ENCODE peak calls at places on chromosomes 6 and 20, in nine cellular contexts. A is upper lobe of right lung; I is stromal cell of bone marrow; M is stimulated activated CD8-positive, alpha-beta memory T cell treated with anti-CD3 and anti-CD28 coated beads, Interleukin-15, amount 100 ng/mL, for 24 hours; C is DMS153; G is AG20443; J is central memory CD4-positive, alpha-beta T cell; K is progenitor cell of endocrine pancreas; L is iris pigment epithelial cell. F is an unnamed sample.

GRCh38 chr6:145673504-145673903 is 61.8 kb downstream of the EPM2A start:
- DNase-seq in A (no peak), I (no peak), M (no peak), C (no peak), G (no peak), J (no peak), K (no peak), L (no peak), F (no peak)

GRCh38 chr6:105058316-105058715 is 101.4 kb downstream of the LIN28B start:
- DNase-seq in A (no peak), I (no peak), M (no peak), C (no peak), G (no peak), J (no peak), K (no peak), L (no peak), F (no peak)

GRCh38 chr6:53258076-53258773 is 90.5 kb downstream of the ELOVL5 start:
- DNase-seq in A (no peak), I (no peak), M (no peak), C (no peak), G (no peak), J (no peak), K (no peak), L (no peak), F (no peak)

GRCh38 chr20:31671324-31671723 is 33.6 kb downstream of the COX4I2 start:
- DNase-seq in A (no peak), I (no peak), M (no peak), C (no peak), G (no peak), J (no peak), K (no peak), L (no peak), F (no peak)

GRCh38 chr6:144395014-144395413 is 109.9 kb downstream of the UTRN start:
- DNase-seq in A (no peak), I (no peak), M (no peak), C (no peak), G (peak), J (no peak), K (no peak), L (peak), F (no peak)

GRCh38 chr20:54151511-54152226 is 22.1 kb downstream of the CYP24A1 start:
- DNase-seq in A (no peak), I (no peak), M (no peak), C (no peak), G (no peak), J (no peak), K (no peak), L (no peak), F (no peak)

GRCh38 chr6:44571510-44571909 is 184.0 kb downstream of the CDC5L start:
- DNase-seq in A (no peak), I (no peak), M (no peak), C (no peak), G (no peak), J (no peak), K (no peak), L (no peak), F (no peak)

GRCh38 chr6:33672808-33673207 is 38.7 kb downstream of the UQCC2 start:
- DNase-seq in A (no peak), I (peak), M (no peak), C (no peak), G (peak), J (no peak), K (no peak), L (peak), F (no peak)

GRCh38 chr6:34412643-34413214 is 13.1 kb downstream of the RPS10 start:
- DNase-seq in A (no peak), I (no peak), M (no peak), C (no peak), G (no peak), J (no peak), K (no peak), L (peak), F (no peak)

GRCh38 chr6:16438677-16439615 is 200.6 kb downstream of the GMPR start:
- DNase-seq in A (no peak), I (peak), M (no peak), C (no peak), G (peak), J (no peak), K (no peak), L (peak), F (no peak)

GRCh38 chr20:61332016-61332975 is 80.2 kb downstream of the CDH4 start:
- DNase-seq in A (no peak), I (no peak), M (no peak), C (no peak), G (no peak), J (no peak), K (no peak), L (no peak), F (no peak)

GRCh38 chr6:153150767-153151440 is 19.8 kb upstream of the RGS17 start:
- DNase-seq in A (no peak), I (no peak), M (no peak), C (peak), G (no peak), J (no peak), K (no peak), L (no peak), F (peak)

GRCh38 chr6:132365319-132365907 is 35.9 kb downstream of the MOXD1 start:
- DNase-seq in A (no peak), I (no peak), M (no peak), C (no peak), G (peak), J (no peak), K (no peak), L (peak), F (no peak)

GRCh38 chr6:2378891-2379652 is 133.7 kb upstream of the GMDS start:
- DNase-seq in A (no peak), I (peak), M (no peak), C (no peak), G (peak), J (no peak), K (no peak), L (peak), F (no peak)

GRCh38 chr6:139713911-139714527 is 339.6 kb upstream of the CITED2 start:
- DNase-seq in A (no peak), I (no peak), M (no peak), C (no peak), G (no peak), J (no peak), K (no peak), L (no peak), F (no peak)

GRCh38 chr6:29665942-29666825 is 9.3 kb downstream of the MOG start:
- DNase-seq in A (no peak), I (no peak), M (no peak), C (no peak), G (no peak), J (no peak), K (no peak), L (no peak), F (no peak)

GRCh38 chr6:27138837-27139752 is 108.4 kb upstream of the PRSS16 start:
- DNase-seq in A (peak), I (peak), M (no peak), C (no peak), G (peak), J (peak), K (no peak), L (peak), F (no peak)

GRCh38 chr6:26183581-26184408 is 96.6 kb downstream of the HFE start:
- DNase-seq in A (peak), I (peak), M (no peak), C (no peak), G (peak), J (peak), K (no peak), L (peak), F (no peak)

GRCh38 chr6:16633465-16633864 is 127.8 kb downstream of the ATXN1 start:
- DNase-seq in A (no peak), I (no peak), M (no peak), C (no peak), G (no peak), J (no peak), K (no peak), L (no peak), F (no peak)

GRCh38 chr6:117194978-117195377 is 70.4 kb upstream of the VGLL2 start:
- DNase-seq in A (no peak), I (no peak), M (no peak), C (no peak), G (no peak), J (no peak), K (no peak), L (no peak), F (no peak)

GRCh38 chr20:46261456-46262253 is 46.6 kb downstream of the CDH22 start:
- DNase-seq in A (no peak), I (no peak), M (no peak), C (no peak), G (no peak), J (no peak), K (no peak), L (no peak), F (no peak)

GRCh38 chr6:46220351-46221220 is 49.8 kb upstream of the ENPP5 start:
- DNase-seq in A (no peak), I (no peak), M (no peak), C (no peak), G (no peak), J (no peak), K (no peak), L (no peak), F (no peak)

GRCh38 chr6:30396833-30397479 is 52.0 kb downstream of the RPP21 start:
- DNase-seq in A (peak), I (peak), M (peak), C (peak), G (peak), J (peak), K (peak), L (peak), F (no peak)

GRCh38 chr6:25876203-25876602 is 2.2 kb upstream of the SLC17A3 start:
- DNase-seq in A (no peak), I (no peak), M (no peak), C (no peak), G (no peak), J (no peak), K (no peak), L (no peak), F (no peak)

GRCh38 chr6:4460595-4461475 is 315.4 kb upstream of the CDYL start:
- DNase-seq in A (no peak), I (no peak), M (no peak), C (no peak), G (peak), J (no peak), K (no peak), L (peak), F (no peak)

GRCh38 chr6:140827593-140827992 is 1305.1 kb upstream of the GJE1 start:
- DNase-seq in A (no peak), I (no peak), M (no peak), C (no peak), G (no peak), J (no peak), K (no peak), L (no peak), F (no peak)

GRCh38 chr6:36604090-36605060 is 10.2 kb downstream of the SRSF3 start:
- DNase-seq in A (no peak), I (no peak), M (no peak), C (no peak), G (no peak), J (no peak), K (no peak), L (no peak), F (no peak)

GRCh38 chr6:157715766-157716171 is 107.3 kb upstream of the SNX9 start:
- DNase-seq in A (no peak), I (peak), M (no peak), C (no peak), G (peak), J (no peak), K (no peak), L (peak), F (no peak)

GRCh38 chr6:45613678-45614077 is 235.9 kb upstream of the SUPT3H start:
- DNase-seq in A (no peak), I (peak), M (no peak), C (no peak), G (peak), J (no peak), K (no peak), L (peak), F (no peak)

GRCh38 chr20:1536893-1537730 is 20.4 kb downstream of the SIRPD start:
- DNase-seq in A (no peak), I (no peak), M (no peak), C (no peak), G (no peak), J (no peak), K (no peak), L (no peak), F (no peak)

GRCh38 chr6:30391240-30391639 is 46.3 kb downstream of the RPP21 start:
- DNase-seq in A (no peak), I (no peak), M (no peak), C (no peak), G (no peak), J (no peak), K (no peak), L (no peak), F (no peak)

GRCh38 chr6:1089860-1090259 is 222.0 kb upstream of the FOXQ1 start:
- DNase-seq in A (no peak), I (no peak), M (no peak), C (no peak), G (no peak), J (no peak), K (no peak), L (no peak), F (no peak)

GRCh38 chr20:37522258-37523011 is 1.4 kb downstream of the NNAT start:
- DNase-seq in A (peak), I (no peak), M (no peak), C (no peak), G (no peak), J (no peak), K (no peak), L (peak), F (peak)

GRCh38 chr6:33727932-33728331 is 16.4 kb upstream of the UQCC2 start:
- DNase-seq in A (no peak), I (no peak), M (no peak), C (no peak), G (no peak), J (no peak), K (no peak), L (no peak), F (no peak)

GRCh38 chr6:35691027-35691824 is 2.5 kb upstream of the FKBP5 start:
- DNase-seq in A (peak), I (peak), M (no peak), C (no peak), G (peak), J (no peak), K (no peak), L (peak), F (no peak)

GRCh38 chr6:53932502-53932901 is 137.7 kb downstream of the LRRC1 start:
- DNase-seq in A (no peak), I (no peak), M (no peak), C (no peak), G (no peak), J (no peak), K (no peak), L (no peak), F (no peak)

GRCh38 chr6:148525453-148525852 is 182.8 kb downstream of the SASH1 start:
- DNase-seq in A (no peak), I (peak), M (no peak), C (no peak), G (peak), J (no peak), K (no peak), L (peak), F (no peak)

GRCh38 chr20:24096256-24096655 is 107.7 kb upstream of the GGTLC1 start:
- DNase-seq in A (no peak), I (no peak), M (no peak), C (no peak), G (no peak), J (no peak), K (no peak), L (no peak), F (no peak)

F was measured in NCI-H510A.